ENCODE peak calls at places on chromosomes 5 and 9, in six cellular contexts. R is kidney epithelial cell, K is fibroblast of mammary gland, P is hypothalamus, L is NCI-H69, T is sciatic nerve. C is an unnamed sample.

GRCh38 chr5:157476699-157477408 is 16.8 kb downstream of the NIPAL4 start:
- DNase-seq in R (peak), K (peak), P (no peak), L (peak), T (no peak), C (no peak)

GRCh38 chr5:114686345-114686744 is 324.5 kb downstream of the KCNN2 start:
- DNase-seq in R (no peak), K (no peak), P (no peak), L (no peak), T (no peak), C (no peak)

GRCh38 chr5:156824800-156825199 is 25.3 kb upstream of the PPP1R2B start:
- DNase-seq in R (peak), K (peak), P (no peak), L (peak), T (no peak), C (no peak)

GRCh38 chr9:86948153-86948929 is 1.0 kb upstream of the GAS1 start:
- DNase-seq in R (no peak), K (peak), P (no peak), L (peak), T (peak), C (peak)

GRCh38 chr5:127804886-127805426 is 101.8 kb downstream of the CCDC192 start:
- DNase-seq in R (no peak), K (peak), P (no peak), L (no peak), T (no peak), C (no peak)

GRCh38 chr9:114487607-114488300 is 17.5 kb downstream of the WHRN start:
- DNase-seq in R (no peak), K (peak), P (no peak), L (peak), T (no peak), C (peak)

GRCh38 chr9:81239388-81239787 is 450.0 kb downstream of the TLE1 start:
- DNase-seq in R (peak), K (no peak), P (no peak), L (no peak), T (no peak), C (no peak)

GRCh38 chr9:113380869-113381378 is 4.1 kb upstream of the HDHD3 start:
- DNase-seq in R (no peak), K (no peak), P (no peak), L (peak), T (no peak), C (no peak)

GRCh38 chr5:176387384-176387925 is 943 bp downstream of the NOP16 start:
- DNase-seq in R (no peak), K (no peak), P (no peak), L (peak), T (no peak), C (no peak)

GRCh38 chr9:114737118-114737517 is 55.1 kb upstream of the TEX48 start:
- DNase-seq in R (no peak), K (no peak), P (no peak), L (peak), T (no peak), C (no peak)

GRCh38 chr9:1939926-1940368 is 75.2 kb upstream of the SMARCA2 start:
- DNase-seq in R (no peak), K (peak), P (no peak), L (peak), T (no peak), C (no peak)

GRCh38 chr5:165393839-165394238 is 1888.4 kb downstream of the MAT2B start:
- DNase-seq in R (no peak), K (no peak), P (no peak), L (no peak), T (no peak), C (no peak)

GRCh38 chr5:10607023-10607665 is 43.3 kb downstream of the ANKRD33B start:
- DNase-seq in R (peak), K (no peak), P (no peak), L (peak), T (no peak), C (no peak)

GRCh38 chr9:26551971-26552370 is 340.6 kb downstream of the CAAP1 start:
- DNase-seq in R (no peak), K (no peak), P (no peak), L (no peak), T (no peak), C (no peak)

GRCh38 chr5:179344301-179345178 is 721 bp downstream of the ADAMTS2 start:
- DNase-seq in R (no peak), K (peak), P (no peak), L (peak), T (no peak), C (no peak)

GRCh38 chr9:115373000-115373709 is 255.2 kb upstream of the TNC start:
- DNase-seq in R (peak), K (peak), P (no peak), L (peak), T (no peak), C (no peak)

GRCh38 chr9:84331119-84331791 is 9.3 kb downstream of the SLC28A3 start:
- DNase-seq in R (peak), K (peak), P (no peak), L (no peak), T (no peak), C (no peak)

GRCh38 chr5:7589800-7590199 is 193.9 kb downstream of the ADCY2 start:
- DNase-seq in R (no peak), K (no peak), P (no peak), L (no peak), T (no peak), C (no peak)

GRCh38 chr9:82934949-82935348 is 128.0 kb downstream of the RASEF start:
- DNase-seq in R (peak), K (peak), P (no peak), L (peak), T (no peak), C (no peak)

GRCh38 chr9:5442400-5443011 is 4.8 kb upstream of the PLGRKT start:
- DNase-seq in R (no peak), K (peak), P (no peak), L (peak), T (no peak), C (no peak)

GRCh38 chr5:158801286-158801685 is 298.4 kb downstream of the EBF1 start:
- DNase-seq in R (no peak), K (no peak), P (no peak), L (peak), T (no peak), C (no peak)

GRCh38 chr5:99035942-99036341 is 107.1 kb upstream of the CHD1 start:
- DNase-seq in R (no peak), K (no peak), P (no peak), L (no peak), T (no peak), C (no peak)

GRCh38 chr9:75866273-75866871 is 24.1 kb upstream of the PCSK5 start:
- DNase-seq in R (no peak), K (peak), P (no peak), L (peak), T (peak), C (no peak)

GRCh38 chr5:51039915-51040314 is 343.3 kb upstream of the ISL1 start:
- DNase-seq in R (no peak), K (no peak), P (no peak), L (peak), T (no peak), C (no peak)

GRCh38 chr5:78537821-78538220 is 110.8 kb downstream of the LHFPL2 start:
- DNase-seq in R (no peak), K (peak), P (no peak), L (peak), T (no peak), C (no peak)

GRCh38 chr9:31030741-31031202 is 1353.7 kb upstream of the ACO1 start:
- DNase-seq in R (no peak), K (no peak), P (no peak), L (peak), T (no peak), C (no peak)

GRCh38 chr5:55421074-55421529 is 113.3 kb downstream of the MTREX start:
- DNase-seq in R (no peak), K (peak), P (no peak), L (no peak), T (no peak), C (no peak)

GRCh38 chr5:123147128-123147527 is 58.1 kb downstream of the PRDM6 start:
- DNase-seq in R (no peak), K (no peak), P (no peak), L (no peak), T (no peak), C (no peak)

GRCh38 chr5:177403826-177404640 is 3.6 kb upstream of the PFN3 start:
- DNase-seq in R (no peak), K (peak), P (no peak), L (peak), T (peak), C (peak)

GRCh38 chr5:167284491-167284890 is 1007.0 kb upstream of the WWC1 start:
- DNase-seq in R (peak), K (peak), P (no peak), L (no peak), T (no peak), C (no peak)

GRCh38 chr9:98226968-98227367 is 28.5 kb downstream of the TBC1D2 start:
- DNase-seq in R (no peak), K (no peak), P (no peak), L (peak), T (no peak), C (no peak)

C was measured in central memory CD8-positive, alpha-beta T cell.